ENCODE peak calls at places on chromosome 7, in six cellular contexts. One of them, this sample, is unnamed.

GRCh38 chr7:135994466-135995205 is 17.5 kb upstream of the MTPN start:
- DNase-seq in IMR-90: peak
- DNase-seq in K562: no peak
- DNase-seq in A549: no peak
- DNase-seq in endothelial cell of umbilical vein: no peak
- DNase-seq in GM12878: no peak
- DNase-seq in this sample: no peak

GRCh38 chr7:138632384-138632783 is 68.8 kb downstream of the SVOPL start:
- DNase-seq in IMR-90: no peak
- DNase-seq in GM12878: no peak
- DNase-seq in K562: no peak
- DNase-seq in endothelial cell of umbilical vein: no peak
- DNase-seq in A549: no peak
- DNase-seq in this sample: no peak

GRCh38 chr7:87013136-87013840 is 46.2 kb downstream of the ELAPOR2 start:
- DNase-seq in endothelial cell of umbilical vein: no peak
- DNase-seq in IMR-90: no peak
- DNase-seq in A549: no peak
- DNase-seq in GM12878: no peak
- DNase-seq in K562: no peak
- DNase-seq in this sample: no peak

GRCh38 chr7:42189535-42189934 is 47.5 kb downstream of the GLI3 start:
- DNase-seq in GM12878: no peak
- DNase-seq in A549: no peak
- DNase-seq in endothelial cell of umbilical vein: peak
- DNase-seq in K562: no peak
- DNase-seq in IMR-90: peak
- DNase-seq in this sample: no peak

GRCh38 chr7:32915041-32915536 is 23.5 kb upstream of the KBTBD2 start:
- DNase-seq in endothelial cell of umbilical vein: no peak
- DNase-seq in IMR-90: no peak
- DNase-seq in GM12878: no peak
- DNase-seq in K562: no peak
- DNase-seq in A549: no peak
- DNase-seq in this sample: no peak

GRCh38 chr7:30237271-30237695 is 47.1 kb upstream of the ZNRF2 start:
- DNase-seq in endothelial cell of umbilical vein: no peak
- DNase-seq in IMR-90: no peak
- DNase-seq in GM12878: no peak
- DNase-seq in A549: no peak
- DNase-seq in K562: no peak
- DNase-seq in this sample: no peak

GRCh38 chr7:105691692-105692564 is 110.6 kb upstream of the EFCAB10 start:
- DNase-seq in endothelial cell of umbilical vein: peak
- DNase-seq in IMR-90: peak
- DNase-seq in GM12878: no peak
- DNase-seq in A549: no peak
- DNase-seq in K562: no peak
- DNase-seq in this sample: no peak

GRCh38 chr7:84193787-84194186 is 802 bp downstream of the SEMA3A start:
- DNase-seq in IMR-90: no peak
- DNase-seq in GM12878: no peak
- DNase-seq in K562: no peak
- DNase-seq in A549: no peak
- DNase-seq in endothelial cell of umbilical vein: peak
- DNase-seq in this sample: no peak

GRCh38 chr7:5143935-5144903 is 45.8 kb upstream of the WIPI2 start:
- DNase-seq in A549: no peak
- DNase-seq in IMR-90: peak
- DNase-seq in GM12878: peak
- DNase-seq in K562: peak
- DNase-seq in endothelial cell of umbilical vein: no peak
- DNase-seq in this sample: no peak

GRCh38 chr7:80656029-80656428 is 17.6 kb downstream of the CD36 start:
- DNase-seq in IMR-90: no peak
- DNase-seq in K562: no peak
- DNase-seq in endothelial cell of umbilical vein: no peak
- DNase-seq in GM12878: no peak
- DNase-seq in A549: no peak
- DNase-seq in this sample: no peak

GRCh38 chr7:6232534-6232933 is 39.9 kb downstream of the CYTH3 start:
- DNase-seq in GM12878: no peak
- DNase-seq in K562: no peak
- DNase-seq in A549: no peak
- DNase-seq in IMR-90: no peak
- DNase-seq in endothelial cell of umbilical vein: peak
- DNase-seq in this sample: no peak

GRCh38 chr7:153087498-153087897 is 327.9 kb downstream of the ACTR3B start:
- DNase-seq in GM12878: no peak
- DNase-seq in IMR-90: no peak
- DNase-seq in endothelial cell of umbilical vein: no peak
- DNase-seq in A549: no peak
- DNase-seq in K562: no peak
- DNase-seq in this sample: no peak

GRCh38 chr7:82263880-82264751 is 179.5 kb downstream of the CACNA2D1 start:
- DNase-seq in A549: no peak
- DNase-seq in GM12878: no peak
- DNase-seq in IMR-90: no peak
- DNase-seq in K562: no peak
- DNase-seq in endothelial cell of umbilical vein: no peak
- DNase-seq in this sample: no peak

GRCh38 chr7:28592861-28593260 is 180.5 kb downstream of the CREB5 start:
- DNase-seq in IMR-90: no peak
- DNase-seq in K562: no peak
- DNase-seq in GM12878: no peak
- DNase-seq in A549: no peak
- DNase-seq in endothelial cell of umbilical vein: no peak
- DNase-seq in this sample: no peak

GRCh38 chr7:31133497-31133896 is 81.4 kb downstream of the ADCYAP1R1 start:
- DNase-seq in K562: no peak
- DNase-seq in endothelial cell of umbilical vein: no peak
- DNase-seq in A549: no peak
- DNase-seq in IMR-90: no peak
- DNase-seq in GM12878: no peak
- DNase-seq in this sample: no peak

GRCh38 chr7:71439316-71439715 is 307.4 kb downstream of the GALNT17 start:
- DNase-seq in GM12878: no peak
- DNase-seq in A549: no peak
- DNase-seq in IMR-90: no peak
- DNase-seq in endothelial cell of umbilical vein: no peak
- DNase-seq in K562: no peak
- DNase-seq in this sample: no peak

GRCh38 chr7:73547841-73548240 is 9.6 kb downstream of the BCL7B start:
- DNase-seq in IMR-90: no peak
- DNase-seq in endothelial cell of umbilical vein: no peak
- DNase-seq in K562: no peak
- DNase-seq in GM12878: no peak
- DNase-seq in A549: no peak
- DNase-seq in this sample: no peak

GRCh38 chr7:16753932-16754571 is 497 bp downstream of the TSPAN13 start:
- DNase-seq in GM12878: no peak
- DNase-seq in A549: no peak
- DNase-seq in K562: peak
- DNase-seq in IMR-90: peak
- DNase-seq in endothelial cell of umbilical vein: peak
- DNase-seq in this sample: no peak

GRCh38 chr7:83824214-83824613 is 175.3 kb upstream of the SEMA3E start:
- DNase-seq in endothelial cell of umbilical vein: peak
- DNase-seq in GM12878: no peak
- DNase-seq in K562: no peak
- DNase-seq in IMR-90: peak
- DNase-seq in A549: no peak
- DNase-seq in this sample: no peak

GRCh38 chr7:108002726-108003590 is at the start of gene LAMB1:
- DNase-seq in GM12878: no peak
- DNase-seq in IMR-90: peak
- DNase-seq in K562: peak
- DNase-seq in A549: peak
- DNase-seq in endothelial cell of umbilical vein: peak
- DNase-seq in this sample: no peak

GRCh38 chr7:112791465-112792168 is 1.4 kb upstream of the TMEM168 start:
- DNase-seq in A549: no peak
- DNase-seq in endothelial cell of umbilical vein: no peak
- DNase-seq in IMR-90: no peak
- DNase-seq in K562: no peak
- DNase-seq in GM12878: no peak
- DNase-seq in this sample: no peak

GRCh38 chr7:112788778-112789343 is 1.3 kb downstream of the TMEM168 start:
- DNase-seq in GM12878: no peak
- DNase-seq in endothelial cell of umbilical vein: no peak
- DNase-seq in IMR-90: no peak
- DNase-seq in K562: no peak
- DNase-seq in A549: no peak
- DNase-seq in this sample: no peak

GRCh38 chr7:112789453-112789823 is 755 bp downstream of the TMEM168 start:
- DNase-seq in endothelial cell of umbilical vein: no peak
- DNase-seq in K562: no peak
- DNase-seq in IMR-90: no peak
- DNase-seq in GM12878: no peak
- DNase-seq in A549: no peak
- DNase-seq in this sample: no peak

GRCh38 chr7:112790651-112790973 is 419 bp upstream of the TMEM168 start:
- DNase-seq in endothelial cell of umbilical vein: no peak
- DNase-seq in IMR-90: no peak
- DNase-seq in GM12878: peak
- DNase-seq in K562: no peak
- DNase-seq in A549: no peak
- DNase-seq in this sample: no peak

GRCh38 chr7:112789824-112790650 is at the start of gene TMEM168:
- DNase-seq in A549: peak
- DNase-seq in K562: peak
- DNase-seq in IMR-90: peak
- DNase-seq in GM12878: peak
- DNase-seq in endothelial cell of umbilical vein: peak
- DNase-seq in this sample: peak
- TF ChIP-seq POLR2A in A549: peak
- TF ChIP-seq POLR2A in K562: peak
- TF ChIP-seq POLR2A in IMR-90: peak
- TF ChIP-seq POLR2A in GM12878: peak
- TF ChIP-seq POLR2A in endothelial cell of umbilical vein: peak
- TF ChIP-seq POLR2A in this sample: peak

GRCh38 chr7:121879544-121879943 is 6.6 kb downstream of the PTPRZ1 start:
- DNase-seq in endothelial cell of umbilical vein: no peak
- DNase-seq in K562: no peak
- DNase-seq in GM12878: no peak
- DNase-seq in IMR-90: no peak
- DNase-seq in A549: no peak
- DNase-seq in this sample: no peak

GRCh38 chr7:121875203-121875602 is 2.2 kb downstream of the PTPRZ1 start:
- DNase-seq in endothelial cell of umbilical vein: no peak
- DNase-seq in GM12878: no peak
- DNase-seq in A549: no peak
- DNase-seq in IMR-90: no peak
- DNase-seq in K562: no peak
- DNase-seq in this sample: no peak

GRCh38 chr7:121872831-121873764 is at the start of gene PTPRZ1:
- DNase-seq in endothelial cell of umbilical vein: peak
- DNase-seq in A549: peak
- DNase-seq in GM12878: no peak
- DNase-seq in IMR-90: peak
- DNase-seq in K562: no peak
- DNase-seq in this sample: no peak

DNA sequence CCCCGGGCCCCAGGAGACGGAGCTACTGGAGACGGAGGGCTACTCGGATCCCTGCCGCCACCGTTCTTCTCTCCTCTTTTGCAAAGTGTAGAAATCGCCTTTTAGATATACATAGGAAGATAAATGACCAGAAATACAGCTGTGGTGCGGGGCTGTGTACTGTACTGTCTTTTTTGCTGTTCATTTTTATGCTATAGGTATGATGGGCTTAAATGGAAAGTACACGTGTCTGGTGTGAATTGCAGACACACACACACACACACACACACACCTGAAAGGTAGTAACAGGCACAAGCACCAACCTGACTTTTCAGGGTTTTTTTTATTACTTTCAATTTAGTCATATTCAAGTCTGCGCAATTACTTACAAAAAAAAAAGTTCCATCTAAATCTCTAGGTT is 834 bp downstream of the PTPRZ1 start:
- DNase-seq in A549: no peak
- DNase-seq in K562: no peak
- DNase-seq in IMR-90: no peak
- DNase-seq in endothelial cell of umbilical vein: peak
- DNase-seq in GM12878: no peak
- DNase-seq in this sample: no peak
- H3K4me2 ChIP-seq in A549: peak
- H3K4me2 ChIP-seq in K562: no peak
- H3K4me2 ChIP-seq in IMR-90: peak
- H3K4me2 ChIP-seq in endothelial cell of umbilical vein: peak
- H3K4me2 ChIP-seq in GM12878: no peak
- H3K4me2 ChIP-seq in this sample: no peak

DNA sequence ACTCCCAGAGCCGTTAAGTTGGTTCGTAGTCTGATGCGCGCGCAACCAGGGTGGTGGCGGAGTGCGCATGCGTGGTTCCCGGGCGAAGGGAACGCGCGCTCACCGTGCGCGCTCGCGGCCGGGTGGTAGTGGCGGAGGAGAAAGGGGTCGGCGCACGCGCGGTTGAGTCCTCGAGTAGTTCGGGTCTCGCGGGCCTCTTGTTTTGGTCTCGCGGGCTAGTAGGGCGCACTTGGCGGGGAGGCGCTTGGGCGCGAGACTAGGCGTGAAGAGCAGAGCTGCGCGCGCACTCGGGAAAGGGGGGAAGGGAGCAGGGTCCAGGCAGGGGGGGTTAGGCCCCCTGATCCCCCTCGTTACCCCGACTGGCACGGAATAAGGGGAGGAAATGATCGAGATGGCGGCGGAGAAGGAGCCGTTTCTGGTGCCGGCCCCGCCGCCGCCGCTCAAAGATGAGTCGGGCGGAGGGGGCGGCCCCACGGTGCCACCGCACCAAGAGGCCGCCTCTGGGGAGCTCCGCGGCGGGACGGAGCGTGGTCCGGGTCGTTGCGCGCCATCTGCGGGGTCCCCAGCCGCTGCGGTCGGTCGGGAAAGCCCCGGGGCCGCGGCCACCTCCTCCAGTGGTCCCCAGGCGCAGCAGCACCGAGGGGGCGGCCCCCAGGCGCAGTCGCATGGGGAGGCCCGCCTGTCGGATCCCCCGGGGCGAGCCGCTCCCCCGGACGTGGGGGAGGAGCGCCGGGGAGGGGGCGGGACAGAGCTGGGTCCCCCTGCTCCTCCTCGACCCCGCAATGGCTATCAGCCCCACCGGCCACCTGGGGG is at the start of gene MEPCE:
- DNase-seq in IMR-90: peak
- DNase-seq in GM12878: peak
- DNase-seq in K562: peak
- DNase-seq in endothelial cell of umbilical vein: peak
- DNase-seq in A549: peak
- DNase-seq in this sample: peak
- TF ChIP-seq POLR2A in IMR-90: no peak
- TF ChIP-seq POLR2A in GM12878: peak
- TF ChIP-seq POLR2A in K562: peak
- TF ChIP-seq POLR2A in endothelial cell of umbilical vein: no peak
- TF ChIP-seq POLR2A in A549: peak
- TF ChIP-seq POLR2A in this sample: peak

DNA sequence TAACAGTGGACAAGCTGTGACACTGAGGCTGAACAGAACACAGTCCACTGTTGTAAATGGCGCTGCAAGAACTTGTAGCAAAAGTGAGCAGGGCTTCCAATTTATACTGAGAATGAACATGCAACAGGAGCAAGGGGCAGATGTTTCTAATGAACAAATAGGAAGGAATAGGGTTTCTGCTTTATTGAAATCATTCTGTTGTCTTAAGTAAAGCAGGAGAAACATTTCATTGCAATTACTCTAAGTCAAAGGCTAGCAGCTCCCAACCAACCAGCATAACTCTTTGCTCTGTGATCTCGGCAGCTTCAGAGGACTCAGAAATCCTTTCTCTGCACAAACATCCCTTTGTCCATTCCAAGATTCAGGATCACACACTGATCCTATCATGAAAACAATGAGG is 236.2 kb upstream of the PRSS58 start:
- DNase-seq in A549: no peak
- DNase-seq in K562: no peak
- DNase-seq in IMR-90: no peak
- DNase-seq in endothelial cell of umbilical vein: no peak
- DNase-seq in GM12878: no peak
- DNase-seq in this sample: no peak
- H3K4me2 ChIP-seq in A549: no peak
- H3K4me2 ChIP-seq in K562: no peak
- H3K4me2 ChIP-seq in IMR-90: no peak
- H3K4me2 ChIP-seq in endothelial cell of umbilical vein: no peak
- H3K4me2 ChIP-seq in GM12878: no peak
- H3K4me2 ChIP-seq in this sample: no peak